ENCODE peak calls at places on chromosomes 6 and 20, in nine cellular contexts. P, I, Z, N, V, C, H, J and A are unnamed samples.

GRCh38 chr6:104940238-104940880 is 16.5 kb upstream of the LIN28B start:
- DNase-seq in I (no peak), H (no peak), V (no peak), N (no peak), C (no peak), P (no peak), Z (no peak), J (no peak), A (no peak)

GRCh38 chr6:137218473-137218916 is 690 bp downstream of the IFNGR1 start:
- DNase-seq in C (peak), I (no peak), H (peak), Z (peak), N (peak), V (peak), P (peak), J (no peak), A (peak)

GRCh38 chr6:149015877-149016525 is 269.2 kb downstream of the UST start:
- DNase-seq in N (no peak), I (no peak), C (no peak), J (no peak), H (no peak), Z (no peak), P (no peak), V (no peak), A (no peak)

GRCh38 chr6:137202078-137202477 is 17.1 kb downstream of the IFNGR1 start:
- DNase-seq in N (no peak), I (no peak), V (no peak), Z (no peak), J (no peak), C (no peak), P (no peak), H (no peak), A (no peak)

GRCh38 chr6:63739094-63739687 is 103.6 kb downstream of the PHF3 start:
- DNase-seq in H (no peak), J (no peak), Z (no peak), N (no peak), C (no peak), V (no peak), I (no peak), P (no peak), A (no peak)

GRCh38 chr20:47720636-47721427 is 64.4 kb downstream of the SULF2 start:
- DNase-seq in P (no peak), J (no peak), N (no peak), Z (peak), I (no peak), V (no peak), H (no peak), C (no peak), A (no peak)

GRCh38 chr6:53986721-53987526 is 124.3 kb upstream of the MLIP start:
- DNase-seq in Z (no peak), H (no peak), C (no peak), J (no peak), V (no peak), P (no peak), N (no peak), I (no peak), A (no peak)

GRCh38 chr20:38604873-38605303 is 3.3 kb downstream of the ARHGAP40 start:
- DNase-seq in N (no peak), H (peak), I (no peak), P (no peak), V (no peak), C (no peak), J (no peak), Z (no peak), A (no peak)

GRCh38 chr6:158835616-158836221 is 16.6 kb upstream of the EZR start:
- DNase-seq in J (no peak), P (peak), H (no peak), I (peak), N (no peak), Z (no peak), C (no peak), V (no peak), A (no peak)

GRCh38 chr20:56826971-56827645 is 198.0 kb downstream of the TFAP2C start:
- DNase-seq in H (no peak), Z (no peak), J (no peak), N (no peak), I (no peak), V (no peak), P (no peak), C (no peak), A (no peak)

GRCh38 chr6:53340536-53340935 is 8.2 kb downstream of the ELOVL5 start:
- DNase-seq in J (no peak), P (no peak), H (no peak), Z (no peak), N (no peak), I (no peak), C (no peak), V (no peak), A (no peak)

GRCh38 chr6:107699191-107700015 is 124.7 kb downstream of the SCML4 start:
- DNase-seq in P (no peak), C (no peak), Z (no peak), J (no peak), H (no peak), V (no peak), I (no peak), N (no peak), A (no peak)

GRCh38 chr20:62141397-62142251 is 1.6 kb downstream of the PSMA7 start:
- DNase-seq in C (no peak), J (no peak), P (no peak), N (peak), V (peak), I (no peak), H (no peak), Z (peak), A (peak)

GRCh38 chr20:43452404-43453126 is 5.1 kb upstream of the SRSF6 start:
- DNase-seq in V (no peak), H (no peak), Z (no peak), I (no peak), N (no peak), P (no peak), C (no peak), J (no peak), A (no peak)

GRCh38 chr6:1200706-1201105 is 111.2 kb upstream of the FOXQ1 start:
- DNase-seq in N (no peak), Z (no peak), P (no peak), V (no peak), H (peak), I (no peak), J (no peak), C (no peak), A (no peak)

GRCh38 chr6:101700655-101701054 is 307.1 kb downstream of the GRIK2 start:
- DNase-seq in N (no peak), V (no peak), J (no peak), H (no peak), C (no peak), Z (no peak), I (no peak), P (no peak), A (no peak)

GRCh38 chr20:46378390-46379009 is 27.9 kb downstream of the ELMO2 start:
- DNase-seq in V (no peak), I (no peak), Z (no peak), J (no peak), P (no peak), H (no peak), C (no peak), N (no peak), A (no peak)

GRCh38 chr6:142485256-142485655 is 183.4 kb downstream of the ADGRG6 start:
- DNase-seq in H (no peak), P (no peak), I (no peak), C (no peak), V (no peak), N (no peak), J (no peak), Z (no peak), A (no peak)

GRCh38 chr6:105322499-105323231 is 80.2 kb downstream of the PREP start:
- DNase-seq in V (no peak), H (no peak), P (no peak), J (no peak), Z (no peak), N (peak), I (no peak), C (no peak), A (no peak)

GRCh38 chr6:107409942-107410341 is 49.4 kb downstream of the PDSS2 start:
- DNase-seq in Z (no peak), C (no peak), V (no peak), J (no peak), P (no peak), I (no peak), N (no peak), H (no peak), A (no peak)

GRCh38 chr6:126110494-126111270 is 124.3 kb downstream of the TRMT11 start:
- DNase-seq in H (no peak), V (no peak), J (no peak), Z (no peak), C (no peak), I (no peak), N (no peak), P (no peak), A (no peak)

GRCh38 chr6:38039497-38039896 is 220.0 kb downstream of the ZFAND3 start:
- DNase-seq in H (no peak), P (peak), C (no peak), V (no peak), I (no peak), Z (no peak), N (no peak), J (no peak), A (no peak)

GRCh38 chr6:44309092-44309491 is 4.1 kb downstream of the AARS2 start:
- DNase-seq in C (no peak), H (no peak), J (no peak), Z (no peak), P (no peak), I (no peak), V (no peak), N (no peak), A (no peak)

GRCh38 chr6:42523158-42523814 is 40.5 kb upstream of the UBR2 start:
- DNase-seq in C (no peak), Z (no peak), V (no peak), H (no peak), J (no peak), I (no peak), N (no peak), P (no peak), A (no peak)

GRCh38 chr6:31582230-31582601 is at the start of gene LTB:
- DNase-seq in N (no peak), C (peak), Z (no peak), H (no peak), I (peak), V (no peak), J (no peak), P (no peak), A (peak)

GRCh38 chr20:31698803-31699718 is 23.6 kb downstream of the BCL2L1 start:
- DNase-seq in C (no peak), V (no peak), I (no peak), Z (no peak), N (no peak), J (no peak), P (peak), H (peak), A (no peak)